ENCODE peak calls at places on chromosome 13, in seven cellular contexts. Y, A, H, Z, L, B and P are unnamed samples. For H3K4me1, the result is how much of the 10 kb centered on the place peaks cover.

GRCh38 chr13:94415484-94415883 is 64.0 kb downstream of the DCT start:
- DNase-seq in L (no peak), Z (no peak), A (no peak), B (no peak), H (no peak), Y (no peak), P (no peak)

GRCh38 chr13:26872444-26873173 is 112.0 kb upstream of the GPR12 start:
- DNase-seq in L (no peak), H (peak), A (peak), Z (peak), B (no peak), Y (peak), P (peak)

GRCh38 chr13:46698015-46698414 is 98.9 kb downstream of the ESD start:
- DNase-seq in Y (no peak), B (no peak), L (no peak), H (no peak), Z (no peak), A (no peak), P (no peak)

GRCh38 chr13:31198524-31198923 is 1.3 kb upstream of the B3GLCT start:
- DNase-seq in Y (no peak), H (no peak), A (no peak), L (no peak), B (no peak), Z (no peak), P (no peak)

GRCh38 chr13:41694902-41695301 is 237.6 kb downstream of the RGCC start:
- DNase-seq in H (peak), Z (peak), Y (peak), L (peak), A (no peak), B (no peak), P (no peak)

GRCh38 chr13:40306817-40307216 is 359.6 kb downstream of the FOXO1 start:
- DNase-seq in L (no peak), B (no peak), Y (peak), H (no peak), Z (no peak), A (no peak), P (no peak)

GRCh38 chr13:33379597-33379996 is 94.0 kb upstream of the STARD13 start:
- DNase-seq in Y (no peak), H (no peak), A (no peak), L (peak), B (no peak), Z (no peak), P (peak)

GRCh38 chr13:95236774-95237173 is 64.5 kb downstream of the ABCC4 start:
- DNase-seq in Z (no peak), A (no peak), H (no peak), Y (no peak), L (no peak), B (no peak), P (no peak)

GRCh38 chr13:101449971-101450748 is 2.3 kb upstream of the ITGBL1 start:
- DNase-seq in Y (peak), A (no peak), B (peak), L (peak), H (peak), Z (peak), P (no peak)

GRCh38 chr13:30422056-30422914 is at the start of gene UBE2L5:
- DNase-seq in A (peak), Y (peak), H (peak), B (no peak), L (peak), Z (peak), P (peak)

GRCh38 chr13:31629085-31629785 is 110.1 kb upstream of the RXFP2 start:
- DNase-seq in A (no peak), L (peak), H (peak), Z (peak), Y (peak), B (no peak), P (no peak)

GRCh38 chr13:37869506-37869755 is 141 bp downstream of the TRPC4 start:
- DNase-seq in B (no peak), H (no peak), Y (no peak), Z (no peak), A (no peak), L (no peak), P (peak)

GRCh38 chr13:94020833-94021232 is 458.6 kb downstream of the DCT start:
- DNase-seq in Y (peak), Z (peak), B (no peak), A (no peak), L (peak), H (peak), P (no peak)

GRCh38 chr13:27359203-27359821 is 65.1 kb upstream of the GTF3A start:
- DNase-seq in L (no peak), A (peak), H (peak), Z (peak), B (no peak), Y (peak), P (peak)

GRCh38 chr13:35720690-35721554 is 244.4 kb upstream of the MAB21L1 start:
- DNase-seq in H (peak), Y (peak), A (peak), L (no peak), Z (peak), B (no peak), P (peak)

GRCh38 chr13:71801781-71802180 is 65.2 kb downstream of the DACH1 start:
- DNase-seq in Y (no peak), B (no peak), A (no peak), L (no peak), Z (no peak), H (no peak), P (no peak)

GRCh38 chr13:71798723-71799122 is 68.3 kb downstream of the DACH1 start:
- DNase-seq in H (no peak), Z (no peak), B (no peak), A (no peak), Y (no peak), L (no peak), P (no peak)

GRCh38 chr13:71801165-71801564 is 65.8 kb downstream of the DACH1 start:
- DNase-seq in H (no peak), A (no peak), B (no peak), L (no peak), Z (no peak), Y (no peak), P (no peak)

GRCh38 chr13:71797487-71797886 is 69.5 kb downstream of the DACH1 start:
- DNase-seq in L (no peak), Z (no peak), A (no peak), B (no peak), H (no peak), Y (no peak), P (no peak)

DNA sequence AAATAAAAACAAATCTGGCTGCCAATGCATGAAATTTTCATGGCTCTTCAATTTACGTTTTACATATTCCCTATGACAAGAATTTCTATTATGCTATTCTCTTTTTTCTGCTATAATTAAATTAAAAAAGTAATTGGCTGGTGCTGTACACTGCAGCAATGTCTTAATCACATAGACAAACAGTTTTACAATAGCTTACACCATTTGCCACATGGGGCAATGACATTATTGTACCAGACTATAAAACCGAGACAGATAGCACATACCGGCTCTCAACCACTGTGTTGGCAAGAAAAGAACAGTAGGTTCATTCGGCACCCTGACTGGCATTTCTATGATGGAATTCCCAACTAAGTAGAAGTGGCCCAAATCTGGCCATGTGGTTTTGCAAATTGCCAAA is 67.7 kb downstream of the DACH1 start:
- DNase-seq in B (no peak), A (no peak), Y (no peak), L (no peak), H (no peak), Z (no peak), P (no peak)
- H3K4me1 ChIP-seq in B (under half), A (under half), Y (under half), L (under half), H (under half), Z (under half), P (under half)

GRCh38 chr13:91144054-91144453 is 203.4 kb upstream of the MIR17HG start:
- DNase-seq in A (no peak), Z (no peak), H (no peak), B (no peak), L (no peak), Y (no peak), P (no peak)
- TF ChIP-seq EZH2 in A (no peak), Z (no peak), H (no peak), B (no peak), L (no peak), Y (no peak), P (no peak)

GRCh38 chr13:106518535-106518934 is 16.9 kb downstream of the EFNB2 start:
- DNase-seq in H (no peak), B (no peak), A (no peak), Y (no peak), Z (no peak), L (no peak), P (no peak)

GRCh38 chr13:106522898-106523525 is 12.4 kb downstream of the EFNB2 start:
- DNase-seq in Z (no peak), A (no peak), H (peak), L (no peak), B (no peak), Y (no peak), P (no peak)

GRCh38 chr13:106521101-106521799 is 14.2 kb downstream of the EFNB2 start:
- DNase-seq in Y (no peak), B (no peak), L (no peak), Z (no peak), A (no peak), H (peak), P (peak)

GRCh38 chr13:106522112-106522511 is 13.3 kb downstream of the EFNB2 start:
- DNase-seq in H (no peak), L (no peak), B (no peak), A (no peak), Y (no peak), Z (no peak), P (no peak)

GRCh38 chr13:106520205-106521004 is 15.1 kb downstream of the EFNB2 start:
- DNase-seq in A (no peak), Z (peak), Y (peak), L (no peak), H (peak), B (no peak), P (peak)
- H3K4me1 ChIP-seq in A (under half), Z (under half), Y (under half), L (under half), H (under half), B (half or more), P (half or more)

GRCh38 chr13:70104481-70104880 is 3.1 kb upstream of the ATXN8OS start:
- DNase-seq in Z (no peak), A (no peak), H (no peak), B (no peak), Y (no peak), L (no peak), P (no peak)

GRCh38 chr13:70108276-70108845 is at the start of gene KLHL1:
- DNase-seq in B (no peak), A (no peak), L (no peak), Z (no peak), Y (no peak), H (no peak), P (peak)

GRCh38 chr13:70107125-70107497 is 515 bp upstream of the ATXN8OS start:
- DNase-seq in L (no peak), A (no peak), Z (no peak), H (no peak), Y (no peak), B (no peak), P (no peak)

DNA sequence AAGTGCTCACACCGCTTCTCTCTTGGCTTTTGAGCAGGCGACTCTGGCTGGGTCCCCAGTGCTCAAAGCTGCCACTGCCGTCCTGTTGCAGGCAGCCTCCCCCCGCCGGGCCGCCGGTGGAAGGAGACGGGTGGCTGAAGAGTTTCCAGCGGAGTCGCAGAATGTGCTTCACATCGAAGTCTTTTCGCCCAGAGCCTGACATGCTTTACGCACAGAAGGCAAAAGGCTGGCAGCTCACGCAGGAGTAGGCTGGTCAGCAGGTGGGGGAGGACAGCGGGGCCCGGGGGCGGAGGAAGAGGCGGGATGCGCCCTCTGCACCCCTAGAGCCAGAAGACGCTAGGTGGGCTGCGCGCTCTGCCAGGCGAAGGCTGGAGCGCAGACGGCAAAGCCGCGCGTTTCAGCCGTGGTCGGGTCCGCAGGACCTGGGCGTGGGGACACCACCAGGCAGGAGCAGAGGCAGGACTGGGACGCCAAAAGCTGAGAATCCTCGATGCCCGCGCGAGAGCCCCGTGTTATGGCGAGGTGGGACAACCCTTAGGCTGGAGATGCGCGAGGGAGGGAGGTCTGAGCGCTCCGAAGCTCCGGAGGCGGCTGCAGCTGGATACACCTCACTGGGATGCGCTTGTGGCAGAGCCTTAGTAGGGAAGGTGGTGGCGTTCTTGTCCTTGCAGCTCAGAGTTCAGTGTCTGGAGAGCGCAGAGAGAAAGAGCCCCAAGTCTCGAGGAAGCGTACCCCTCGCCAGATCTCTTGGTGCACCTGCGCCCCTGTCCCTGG is at the start of gene ATXN8OS:
- DNase-seq in H (no peak), Y (no peak), L (no peak), A (no peak), Z (no peak), B (no peak), P (peak)
- TF ChIP-seq EZH2 in H (no peak), Y (no peak), L (no peak), A (no peak), Z (no peak), B (no peak), P (peak)

GRCh38 chr13:113209336-113209879 is at the start of gene CUL4A:
- DNase-seq in H (peak), B (no peak), Z (peak), Y (peak), A (peak), L (peak), P (peak)

GRCh38 chr13:113209880-113210421 is 538 bp downstream of the CUL4A start:
- DNase-seq in B (no peak), A (no peak), H (peak), L (peak), Z (peak), Y (peak), P (peak)

GRCh38 chr13:113208424-113209335 is at the start of gene PCID2:
- DNase-seq in B (no peak), Y (peak), A (peak), H (peak), L (peak), Z (peak), P (peak)

GRCh38 chr13:113205428-113205931 is 3.0 kb downstream of the PCID2 start:
- DNase-seq in H (peak), A (no peak), B (no peak), Z (peak), L (peak), Y (peak), P (no peak)

GRCh38 chr13:113207890-113208423 is 512 bp downstream of the PCID2 start:
- DNase-seq in Y (peak), L (peak), A (no peak), B (no peak), Z (peak), H (peak), P (peak)
- H3K4me1 ChIP-seq in Y (under half), L (under half), A (under half), B (under half), Z (under half), H (under half), P (under half)

DNA sequence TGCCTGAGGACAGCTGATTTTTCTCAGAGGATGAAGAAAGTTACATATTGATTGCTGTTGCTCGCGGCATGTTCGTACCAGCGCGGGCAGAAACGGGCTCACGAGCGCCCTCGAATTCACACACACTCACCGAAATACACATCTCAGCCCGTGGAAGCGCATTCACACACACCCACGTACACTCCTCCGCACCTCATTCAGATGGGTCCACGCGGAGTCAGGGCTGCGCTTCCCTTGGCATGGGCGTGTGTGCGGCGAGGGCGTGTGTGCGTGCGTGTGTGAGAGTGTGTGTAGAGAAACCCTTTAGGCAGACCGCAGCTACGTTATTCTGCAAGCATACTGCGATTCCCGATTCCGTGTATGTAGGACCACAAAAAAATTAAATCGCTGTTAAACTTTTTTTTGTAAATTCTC is 2.1 kb upstream of the PCDH17 start:
- DNase-seq in Y (peak), L (peak), Z (peak), H (no peak), B (no peak), A (no peak), P (peak)
- TF ChIP-seq EZH2 in Y (no peak), L (no peak), Z (peak), H (no peak), B (peak), A (no peak), P (peak)